ENCODE peak calls at places on chromosome 13, in seven cellular contexts. One of them, this sample, is unnamed.

GRCh38 chr13:22194106-22194810 is 523.4 kb downstream of the FGF9 start:
- DNase-seq in RWPE1: no peak
- DNase-seq in Peyer's patch: no peak
- DNase-seq in PC-9: no peak
- DNase-seq in cardiac muscle cell: no peak
- DNase-seq in left ventricle myocardium inferior: no peak
- DNase-seq in uterus: no peak
- DNase-seq in this sample: no peak

GRCh38 chr13:79593121-79593520 is 112.2 kb downstream of the NDFIP2 start:
- DNase-seq in Peyer's patch: no peak
- DNase-seq in uterus: no peak
- DNase-seq in RWPE1: no peak
- DNase-seq in PC-9: no peak
- DNase-seq in cardiac muscle cell: no peak
- DNase-seq in left ventricle myocardium inferior: no peak
- DNase-seq in this sample: no peak

GRCh38 chr13:99980201-99981114 is 1.1 kb upstream of the ZIC2 start:
- DNase-seq in uterus: peak
- DNase-seq in PC-9: peak
- DNase-seq in cardiac muscle cell: peak
- DNase-seq in Peyer's patch: no peak
- DNase-seq in left ventricle myocardium inferior: peak
- DNase-seq in RWPE1: peak
- DNase-seq in this sample: no peak

GRCh38 chr13:37340911-37341670 is 235.6 kb upstream of the CSNK1A1L start:
- DNase-seq in cardiac muscle cell: no peak
- DNase-seq in RWPE1: no peak
- DNase-seq in uterus: no peak
- DNase-seq in left ventricle myocardium inferior: no peak
- DNase-seq in PC-9: no peak
- DNase-seq in Peyer's patch: no peak
- DNase-seq in this sample: no peak

GRCh38 chr13:40578055-40578454 is 88.4 kb downstream of the FOXO1 start:
- DNase-seq in uterus: no peak
- DNase-seq in PC-9: no peak
- DNase-seq in cardiac muscle cell: no peak
- DNase-seq in RWPE1: no peak
- DNase-seq in left ventricle myocardium inferior: no peak
- DNase-seq in Peyer's patch: no peak
- DNase-seq in this sample: no peak

GRCh38 chr13:37681295-37682032 is 82.9 kb upstream of the POSTN start:
- DNase-seq in uterus: no peak
- DNase-seq in RWPE1: no peak
- DNase-seq in left ventricle myocardium inferior: no peak
- DNase-seq in PC-9: no peak
- DNase-seq in Peyer's patch: no peak
- DNase-seq in cardiac muscle cell: no peak
- DNase-seq in this sample: peak

GRCh38 chr13:114260818-114261217 is 20.6 kb upstream of the UPF3A start:
- DNase-seq in cardiac muscle cell: no peak
- DNase-seq in Peyer's patch: no peak
- DNase-seq in left ventricle myocardium inferior: no peak
- DNase-seq in uterus: no peak
- DNase-seq in PC-9: no peak
- DNase-seq in RWPE1: no peak
- DNase-seq in this sample: no peak

GRCh38 chr13:39405596-39405995 is 197.4 kb downstream of the LHFPL6 start:
- DNase-seq in uterus: no peak
- DNase-seq in left ventricle myocardium inferior: no peak
- DNase-seq in cardiac muscle cell: no peak
- DNase-seq in PC-9: no peak
- DNase-seq in Peyer's patch: no peak
- DNase-seq in RWPE1: no peak
- DNase-seq in this sample: no peak

GRCh38 chr13:52010890-52011689 is at the start of gene ATP7B:
- DNase-seq in uterus: peak
- DNase-seq in RWPE1: peak
- DNase-seq in PC-9: no peak
- DNase-seq in Peyer's patch: no peak
- DNase-seq in left ventricle myocardium inferior: no peak
- DNase-seq in cardiac muscle cell: peak
- DNase-seq in this sample: no peak

GRCh38 chr13:52842440-52842839 is 6.0 kb downstream of the PCDH8 start:
- DNase-seq in RWPE1: no peak
- DNase-seq in cardiac muscle cell: no peak
- DNase-seq in Peyer's patch: no peak
- DNase-seq in left ventricle myocardium inferior: no peak
- DNase-seq in PC-9: no peak
- DNase-seq in uterus: no peak
- DNase-seq in this sample: no peak

GRCh38 chr13:73171926-73172325 is 113.1 kb downstream of the KLF5 start:
- DNase-seq in PC-9: no peak
- DNase-seq in RWPE1: no peak
- DNase-seq in uterus: no peak
- DNase-seq in Peyer's patch: no peak
- DNase-seq in left ventricle myocardium inferior: no peak
- DNase-seq in cardiac muscle cell: peak
- DNase-seq in this sample: no peak

DNA sequence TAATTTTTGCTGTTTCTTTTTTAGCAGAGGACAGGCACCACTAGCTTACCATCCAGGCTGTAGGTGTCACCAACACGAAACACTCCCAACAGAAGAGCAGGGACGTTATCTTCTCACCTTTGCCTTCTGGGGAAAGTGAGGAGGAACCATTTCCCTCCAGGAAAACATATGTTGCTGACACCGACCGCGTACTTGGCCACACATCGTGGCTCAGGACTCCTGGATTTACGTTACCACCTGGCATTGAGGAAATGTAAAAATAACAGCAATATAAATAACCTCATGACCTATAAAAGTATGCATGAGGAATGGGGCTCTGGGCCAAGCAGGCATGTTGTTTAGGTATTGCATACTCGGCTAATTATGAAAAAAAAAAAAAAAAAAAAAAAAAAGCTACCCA is 525.1 kb downstream of the MYO16 start:
- DNase-seq in PC-9: peak
- DNase-seq in left ventricle myocardium inferior: no peak
- DNase-seq in Peyer's patch: no peak
- DNase-seq in RWPE1: no peak
- DNase-seq in uterus: no peak
- DNase-seq in cardiac muscle cell: no peak
- DNase-seq in this sample: no peak
- H3K27ac ChIP-seq in PC-9: peak
- H3K27ac ChIP-seq in left ventricle myocardium inferior: no peak
- H3K27ac ChIP-seq in Peyer's patch: no peak
- H3K27ac ChIP-seq in RWPE1: peak
- H3K27ac ChIP-seq in uterus: no peak
- H3K27ac ChIP-seq in cardiac muscle cell: no peak
- H3K27ac ChIP-seq in this sample: no peak

DNA sequence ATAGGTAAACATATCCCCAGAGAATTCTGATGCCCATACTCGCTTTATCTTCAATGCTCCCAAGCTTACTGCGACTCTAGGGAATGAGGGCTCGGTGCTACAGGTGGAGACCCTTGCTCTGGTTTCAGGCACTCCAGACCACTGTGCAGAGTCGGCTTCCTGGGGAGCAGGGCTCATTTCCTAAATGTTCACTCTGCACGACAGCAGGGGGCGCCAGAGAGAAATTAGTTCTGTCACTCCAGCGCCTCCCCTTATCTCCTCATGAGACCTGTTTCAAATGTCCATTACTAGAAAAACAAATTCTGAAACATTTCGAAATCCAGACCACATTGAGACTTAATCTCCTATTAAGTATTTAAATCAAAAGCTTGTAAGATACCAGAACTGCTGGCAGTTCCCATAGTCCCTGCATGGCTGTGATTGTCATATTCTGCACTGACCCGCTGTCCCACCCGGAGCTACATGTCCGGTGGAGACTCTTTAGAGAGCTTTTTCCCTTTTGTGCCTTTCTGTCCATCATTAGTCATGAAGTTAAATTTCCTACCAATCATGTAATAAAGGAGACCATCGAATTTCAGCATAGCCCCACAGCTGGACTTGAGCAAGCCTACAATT is 22.4 kb downstream of the EPSTI1 start:
- DNase-seq in PC-9: no peak
- DNase-seq in RWPE1: peak
- DNase-seq in cardiac muscle cell: peak
- DNase-seq in left ventricle myocardium inferior: peak
- DNase-seq in Peyer's patch: peak
- DNase-seq in uterus: peak
- DNase-seq in this sample: no peak
- H3K27ac ChIP-seq in PC-9: no peak
- H3K27ac ChIP-seq in RWPE1: no peak
- H3K27ac ChIP-seq in cardiac muscle cell: no peak
- H3K27ac ChIP-seq in left ventricle myocardium inferior: no peak
- H3K27ac ChIP-seq in Peyer's patch: no peak
- H3K27ac ChIP-seq in uterus: no peak
- H3K27ac ChIP-seq in this sample: no peak

GRCh38 chr13:49113526-49114286 is 106.4 kb upstream of the MLNR start:
- DNase-seq in RWPE1: peak
- DNase-seq in Peyer's patch: no peak
- DNase-seq in cardiac muscle cell: no peak
- DNase-seq in left ventricle myocardium inferior: no peak
- DNase-seq in uterus: no peak
- DNase-seq in PC-9: peak
- DNase-seq in this sample: peak
- H3K27ac ChIP-seq in RWPE1: no peak
- H3K27ac ChIP-seq in Peyer's patch: no peak
- H3K27ac ChIP-seq in cardiac muscle cell: no peak
- H3K27ac ChIP-seq in left ventricle myocardium inferior: no peak
- H3K27ac ChIP-seq in uterus: no peak
- H3K27ac ChIP-seq in PC-9: peak
- H3K27ac ChIP-seq in this sample: no peak

GRCh38 chr13:98846991-98847390 is 94.5 kb upstream of the SLC15A1 start:
- DNase-seq in RWPE1: no peak
- DNase-seq in Peyer's patch: no peak
- DNase-seq in cardiac muscle cell: no peak
- DNase-seq in left ventricle myocardium inferior: no peak
- DNase-seq in PC-9: no peak
- DNase-seq in uterus: no peak
- DNase-seq in this sample: no peak

GRCh38 chr13:98846521-98846920 is 94.0 kb upstream of the SLC15A1 start:
- DNase-seq in cardiac muscle cell: no peak
- DNase-seq in uterus: no peak
- DNase-seq in RWPE1: no peak
- DNase-seq in PC-9: no peak
- DNase-seq in Peyer's patch: no peak
- DNase-seq in left ventricle myocardium inferior: no peak
- DNase-seq in this sample: no peak

GRCh38 chr13:98848736-98849135 is 96.3 kb upstream of the SLC15A1 start:
- DNase-seq in left ventricle myocardium inferior: no peak
- DNase-seq in cardiac muscle cell: no peak
- DNase-seq in PC-9: no peak
- DNase-seq in uterus: no peak
- DNase-seq in Peyer's patch: no peak
- DNase-seq in RWPE1: no peak
- DNase-seq in this sample: no peak

GRCh38 chr13:98845726-98846125 is 93.3 kb upstream of the SLC15A1 start:
- DNase-seq in PC-9: no peak
- DNase-seq in cardiac muscle cell: no peak
- DNase-seq in left ventricle myocardium inferior: no peak
- DNase-seq in uterus: no peak
- DNase-seq in Peyer's patch: no peak
- DNase-seq in RWPE1: no peak
- DNase-seq in this sample: no peak

GRCh38 chr13:98847780-98848179 is 95.3 kb upstream of the SLC15A1 start:
- DNase-seq in Peyer's patch: no peak
- DNase-seq in PC-9: no peak
- DNase-seq in uterus: no peak
- DNase-seq in RWPE1: no peak
- DNase-seq in left ventricle myocardium inferior: no peak
- DNase-seq in cardiac muscle cell: no peak
- DNase-seq in this sample: no peak
- H3K27ac ChIP-seq in Peyer's patch: no peak
- H3K27ac ChIP-seq in PC-9: no peak
- H3K27ac ChIP-seq in uterus: no peak
- H3K27ac ChIP-seq in RWPE1: no peak
- H3K27ac ChIP-seq in left ventricle myocardium inferior: no peak
- H3K27ac ChIP-seq in cardiac muscle cell: no peak
- H3K27ac ChIP-seq in this sample: no peak